ENCODE peak calls at places on chromosomes 6 and 20, in five cellular contexts. X is GM13977, V is HT-29, B is GM10248, Q is NCI-H1092. Z is an unnamed sample.
A peak's percentile ranks its signal among the peaks of the same experiment; 100 is the strongest.

GRCh38 chr20:44167736-44168135 is 19.3 kb downstream of the JPH2 start:
- DNase-seq in Q (no peak), V (no peak), X (no peak), B (no peak), Z (no peak)

GRCh38 chr6:4180653-4181255 is 45.4 kb upstream of the ECI2 start:
- DNase-seq in V (peak; percentile 9), B (no peak), X (no peak), Q (no peak), Z (no peak)

GRCh38 chr6:161218222-161218621 is 55.6 kb downstream of the AGPAT4 start:
- DNase-seq in B (no peak), Q (no peak), X (no peak), V (no peak), Z (no peak)

GRCh38 chr6:100484474-100484873 is 19.8 kb upstream of the SIM1 start:
- DNase-seq in Q (no peak), V (no peak), B (no peak), X (no peak), Z (no peak)

GRCh38 chr6:2744778-2745177 is 5.9 kb downstream of the MYLK4 start:
- DNase-seq in B (no peak), X (no peak), V (no peak), Q (no peak), Z (no peak)

GRCh38 chr20:50595433-50595895 is 85.3 kb downstream of the PTPN1 start:
- DNase-seq in X (no peak), Q (no peak), V (no peak), B (no peak), Z (no peak)

GRCh38 chr6:158819977-158820632 is 937 bp upstream of the EZR start:
- DNase-seq in B (no peak), Q (no peak), V (peak; percentile 59), X (no peak), Z (peak; percentile 57)

GRCh38 chr6:43254138-43254817 is 11.0 kb downstream of the TTBK1 start:
- DNase-seq in Q (no peak), B (no peak), X (no peak), V (no peak), Z (no peak)

GRCh38 chr20:6828794-6829423 is 61.4 kb downstream of the BMP2 start:
- DNase-seq in Q (peak; percentile 50), X (peak; percentile 50), B (peak; percentile 39), V (peak; percentile 86), Z (peak; percentile 75)

GRCh38 chr20:59560588-59561227 is 43.6 kb upstream of the PHACTR3 start:
- DNase-seq in V (peak; percentile 48), X (peak; percentile 69), Q (no peak), B (peak; percentile 57), Z (no peak)

GRCh38 chr6:43076093-43076927 is at the start of gene PTK7:
- DNase-seq in Q (peak; percentile 87), B (no peak), X (peak; percentile 66), V (peak; percentile 39), Z (no peak)

Z was measured in right atrium auricular region.